ENCODE peak calls at places on chromosomes 6 and 20, in five cellular contexts. V is psoas muscle; N is CD8-positive, alpha-beta T cell; K is ovary; A is body of pancreas. P is an unnamed sample.
A peak's percentile ranks its signal among the peaks of the same experiment; 100 is the strongest.

GRCh38 chr6:143236151-143236788 is 175.6 kb downstream of the AIG1 start:
- DNase-seq in V (peak; percentile 63), N (no peak), K (no peak), A (no peak), P (peak; percentile 11)

GRCh38 chr6:5671162-5671561 is 335.6 kb downstream of the NRN1 start:
- DNase-seq in V (no peak), N (no peak), K (no peak), A (no peak), P (peak; percentile 70)

GRCh38 chr6:128199461-128199860 is 298.6 kb upstream of the THEMIS start:
- DNase-seq in V (no peak), N (no peak), K (no peak), A (no peak), P (no peak)

GRCh38 chr6:41546866-41547798 is 951 bp downstream of the FOXP4 start:
- DNase-seq in V (peak; percentile 49), N (peak; percentile 66), K (peak; percentile 55), A (peak; percentile 66), P (peak; percentile 57)

GRCh38 chr6:6696867-6697531 is 108.5 kb downstream of the LY86 start:
- DNase-seq in V (peak; percentile 46), N (no peak), K (peak; percentile 70), A (peak; percentile 74), P (peak; percentile 79)

GRCh38 chr6:159788757-159789376 is 535 bp downstream of the TCP1 start:
- DNase-seq in V (peak; percentile 42), N (no peak), K (peak; percentile 46), A (peak; percentile 68), P (peak; percentile 57)

GRCh38 chr6:27847706-27848105 is 64.5 kb downstream of the OR2B2 start:
- DNase-seq in V (no peak), N (no peak), K (no peak), A (no peak), P (no peak)

GRCh38 chr6:118296129-118296852 is 251.8 kb upstream of the PLN start:
- DNase-seq in V (no peak), N (no peak), K (no peak), A (no peak), P (no peak)

GRCh38 chr6:24493945-24494725 is 634 bp upstream of the ALDH5A1 start:
- DNase-seq in V (no peak), N (no peak), K (no peak), A (no peak), P (no peak)

GRCh38 chr6:72328775-72329174 is 293.1 kb upstream of the KCNQ5 start:
- DNase-seq in V (no peak), N (no peak), K (no peak), A (no peak), P (peak; percentile 5)

GRCh38 chr6:108714012-108714773 is 134.0 kb upstream of the ARMC2 start:
- DNase-seq in V (no peak), N (no peak), K (peak; percentile 61), A (peak; percentile 41), P (no peak)

GRCh38 chr6:14441371-14441781 is 323.8 kb downstream of the CD83 start:
- DNase-seq in V (no peak), N (no peak), K (no peak), A (no peak), P (no peak)

GRCh38 chr6:129211626-129212025 is 328.7 kb downstream of the LAMA2 start:
- DNase-seq in V (no peak), N (no peak), K (no peak), A (no peak), P (no peak)

GRCh38 chr20:35762461-35762860 is 9.4 kb upstream of the PHF20 start:
- DNase-seq in V (no peak), N (no peak), K (no peak), A (no peak), P (no peak)

GRCh38 chr6:43016935-43017334 is 2.9 kb downstream of the KLHDC3 start:
- DNase-seq in V (peak; percentile 33), N (no peak), K (no peak), A (no peak), P (no peak)

GRCh38 chr6:16999486-17000436 is 102.1 kb upstream of the STMND1 start:
- DNase-seq in V (no peak), N (no peak), K (no peak), A (no peak), P (peak; percentile 57)

GRCh38 chr6:104301921-104302320 is 557.8 kb downstream of the HACE1 start:
- DNase-seq in V (no peak), N (no peak), K (no peak), A (no peak), P (no peak)

GRCh38 chr6:135088818-135089809 is 34.5 kb upstream of the HBS1L start:
- DNase-seq in V (no peak), N (no peak), K (no peak), A (no peak), P (peak; percentile 83)
- H3K4me3 ChIP-seq in V (no peak overlapping the region), N (no peak overlapping the region), K (no peak overlapping the region), A (no peak overlapping the region), P (peak overlapping the region; percentile 48)

DNA sequence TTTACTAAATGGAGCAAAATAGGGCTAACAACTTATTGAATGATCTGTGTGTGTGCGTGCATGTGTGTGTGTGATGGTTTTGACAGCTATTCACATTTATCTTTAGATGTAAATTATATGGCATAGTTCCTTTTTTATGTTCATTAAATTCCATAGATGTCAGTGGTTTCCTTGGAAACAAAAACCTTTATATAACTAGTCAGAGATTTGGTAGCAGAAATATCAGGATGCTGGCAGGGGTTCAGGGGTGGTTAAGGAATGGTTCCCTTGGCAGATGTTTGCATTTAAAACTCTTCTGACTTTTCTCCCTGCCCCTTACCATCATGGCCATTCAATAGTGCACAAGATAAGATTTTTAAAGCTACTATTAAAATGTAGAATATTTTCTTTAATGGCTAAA is 256.6 kb downstream of the PLCB1 start:
- DNase-seq in V (no peak), N (no peak), K (no peak), A (no peak), P (peak; percentile 3)
- TF ChIP-seq CTCF in V (no peak), N (no peak), K (no peak), A (no peak), P (no peak)

DNA sequence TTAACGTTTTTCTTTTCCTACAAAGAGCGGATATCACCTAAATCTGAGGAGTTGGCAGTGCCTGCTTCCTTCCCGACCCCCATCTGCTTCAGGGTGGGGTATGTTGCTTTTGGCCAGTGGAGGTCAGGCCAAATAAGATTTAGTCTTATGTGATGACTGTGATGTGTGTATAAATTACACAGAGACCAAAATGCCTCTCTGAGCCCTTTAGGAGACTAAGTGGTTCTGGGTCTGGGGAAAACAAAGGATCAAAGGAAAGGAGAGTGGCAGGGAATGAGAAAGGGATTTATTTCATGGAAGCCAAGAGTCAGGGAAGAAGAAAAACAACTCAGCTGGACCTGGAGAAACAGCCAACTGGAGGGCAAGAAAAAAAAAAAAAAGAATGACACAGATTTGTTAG is 39.1 kb upstream of the TBC1D7 start:
- DNase-seq in V (no peak), N (no peak), K (no peak), A (no peak), P (no peak)
- H3K4me3 ChIP-seq in V (no peak overlapping the region), N (no peak overlapping the region), K (no peak overlapping the region), A (no peak overlapping the region), P (no peak overlapping the region)

GRCh38 chr6:12163744-12164507 is 126.2 kb upstream of the EDN1 start:
- DNase-seq in V (no peak), N (no peak), K (no peak), A (no peak), P (peak; percentile 71)

GRCh38 chr6:12162203-12162602 is 128.0 kb upstream of the EDN1 start:
- DNase-seq in V (no peak), N (no peak), K (no peak), A (no peak), P (no peak)

GRCh38 chr6:12160350-12160749 is 129.8 kb upstream of the EDN1 start:
- DNase-seq in V (no peak), N (no peak), K (no peak), A (no peak), P (peak; percentile 69)

GRCh38 chr6:12163149-12163548 is 127.0 kb upstream of the EDN1 start:
- DNase-seq in V (no peak), N (peak; percentile 74), K (no peak), A (no peak), P (peak; percentile 70)

GRCh38 chr6:12158686-12159415 is 131.3 kb upstream of the EDN1 start:
- DNase-seq in V (no peak), N (no peak), K (no peak), A (no peak), P (no peak)
- TF ChIP-seq CTCF in V (no peak), N (no peak), K (no peak), A (no peak), P (no peak)

P was measured in choroid plexus epithelial cell.